ENCODE peak calls at places on chromosomes 3 and 15, in five cellular contexts. V is pons, Y is Daoy, U is GM23248, L is AG10803. T is an unnamed sample.

GRCh38 chr3:9638147-9638546 is 11.2 kb upstream of the MTMR14 start:
- DNase-seq in V (no peak), Y (no peak), U (no peak), L (no peak), T (no peak)

GRCh38 chr3:156776046-156776445 is 50.1 kb upstream of the LEKR1 start:
- DNase-seq in V (no peak), Y (no peak), U (no peak), L (no peak), T (no peak)

GRCh38 chr3:22729212-22729611 is 473.9 kb upstream of the UBE2E2 start:
- DNase-seq in V (no peak), Y (no peak), U (no peak), L (no peak), T (no peak)

GRCh38 chr3:101725890-101726275 is 1.5 kb downstream of the CEP97 start:
- DNase-seq in V (peak), Y (no peak), U (peak), L (no peak), T (no peak)

GRCh38 chr3:46480481-46481195 is 15.9 kb upstream of the LTF start:
- DNase-seq in V (peak), Y (no peak), U (no peak), L (no peak), T (no peak)

GRCh38 chr3:100072328-100073048 is 41.8 kb downstream of the FILIP1L start:
- DNase-seq in V (no peak), Y (no peak), U (no peak), L (peak), T (no peak)

GRCh38 chr3:14320221-14320620 is 82.2 kb upstream of the SLC6A6 start:
- DNase-seq in V (no peak), Y (no peak), U (no peak), L (no peak), T (peak)

GRCh38 chr15:88403461-88403860 is 63.7 kb downstream of the MRPL46 start:
- DNase-seq in V (no peak), Y (no peak), U (no peak), L (no peak), T (no peak)

GRCh38 chr3:142853270-142854163 is 35.4 kb downstream of the PCOLCE2 start:
- DNase-seq in V (no peak), Y (peak), U (peak), L (peak), T (no peak)

GRCh38 chr15:60704129-60704528 is 225.2 kb upstream of the ICE2 start:
- DNase-seq in V (no peak), Y (no peak), U (no peak), L (no peak), T (no peak)

GRCh38 chr15:82197734-82198594 is 64.6 kb downstream of the EFL1 start:
- DNase-seq in V (peak), Y (peak), U (peak), L (peak), T (peak)

GRCh38 chr15:34810455-34811146 is 15.3 kb upstream of the ACTC1 start:
- DNase-seq in V (no peak), Y (peak), U (peak), L (peak), T (peak)

GRCh38 chr15:90915808-90916440 is 12.8 kb downstream of the MAN2A2 start:
- DNase-seq in V (no peak), Y (no peak), U (no peak), L (no peak), T (peak)

GRCh38 chr15:37793851-37794250 is 140.6 kb upstream of the TMCO5A start:
- DNase-seq in V (no peak), Y (peak), U (no peak), L (no peak), T (no peak)

GRCh38 chr15:62188744-62189143 is 23.7 kb upstream of the C2CD4B start:
- DNase-seq in V (no peak), Y (no peak), U (no peak), L (no peak), T (no peak)

GRCh38 chr3:171480526-171480925 is 20.3 kb upstream of the TNIK start:
- DNase-seq in V (no peak), Y (no peak), U (peak), L (no peak), T (no peak)

GRCh38 chr3:108053025-108053424 is 37.8 kb downstream of the CD47 start:
- DNase-seq in V (no peak), Y (no peak), U (no peak), L (no peak), T (no peak)

GRCh38 chr3:128502-128901 is 68.1 kb upstream of the CHL1 start:
- DNase-seq in V (no peak), Y (no peak), U (no peak), L (no peak), T (no peak)

GRCh38 chr15:90360746-90361145 is 8.7 kb downstream of the ZNF774 start:
- DNase-seq in V (no peak), Y (no peak), U (no peak), L (no peak), T (no peak)

GRCh38 chr15:69482686-69483256 is 30.2 kb downstream of the RPLP1 start:
- DNase-seq in V (no peak), Y (no peak), U (no peak), L (no peak), T (no peak)

GRCh38 chr3:149820183-149820582 is 7.2 kb downstream of the RNF13 start:
- DNase-seq in V (no peak), Y (no peak), U (peak), L (no peak), T (no peak)

GRCh38 chr15:70825841-70826240 is 28.1 kb downstream of the LARP6 start:
- DNase-seq in V (no peak), Y (no peak), U (no peak), L (no peak), T (no peak)

GRCh38 chr3:154718058-154718457 is 288.1 kb upstream of the GPR149 start:
- DNase-seq in V (no peak), Y (no peak), U (no peak), L (no peak), T (no peak)

GRCh38 chr3:76756578-76756977 is 283.3 kb upstream of the ROBO2 start:
- DNase-seq in V (no peak), Y (no peak), U (no peak), L (no peak), T (no peak)

GRCh38 chr3:10008588-10009344 is 17.5 kb upstream of the FANCD2 start:
- DNase-seq in V (peak), Y (peak), U (peak), L (peak), T (peak)

GRCh38 chr3:197936819-197937384 is 13.1 kb upstream of the RPL35A start:
- DNase-seq in V (no peak), Y (no peak), U (no peak), L (no peak), T (no peak)

GRCh38 chr3:152097120-152097519 is 171.6 kb upstream of the MBNL1 start:
- DNase-seq in V (no peak), Y (no peak), U (no peak), L (no peak), T (no peak)

GRCh38 chr3:128232421-128233180 is 79.3 kb downstream of the EEFSEC start:
- DNase-seq in V (no peak), Y (no peak), U (no peak), L (no peak), T (no peak)

GRCh38 chr3:197428117-197428761 is 127.5 kb downstream of the BDH1 start:
- DNase-seq in V (no peak), Y (peak), U (peak), L (peak), T (peak)

GRCh38 chr3:143775401-143775970 is 72.8 kb downstream of the SLC9A9 start:
- DNase-seq in V (peak), Y (no peak), U (peak), L (peak), T (no peak)

GRCh38 chr15:48332642-48333034 is 1.4 kb downstream of the DUT start:
- DNase-seq in V (no peak), Y (peak), U (no peak), L (no peak), T (peak)

GRCh38 chr15:81107889-81108288 is 26.2 kb upstream of the CFAP161 start:
- DNase-seq in V (no peak), Y (no peak), U (no peak), L (no peak), T (no peak)

GRCh38 chr15:99019558-99020540 is 12.3 kb upstream of the PGPEP1L start:
- DNase-seq in V (peak), Y (peak), U (peak), L (peak), T (peak)

T was measured in osteoblast.